ENCODE peak calls at places on chromosomes 12 and 14, in five cellular contexts. One of them, this sample, is unnamed.

GRCh38 chr12:62865860-62866407 is 69.0 kb downstream of the PPM1H start:
- DNase-seq in ovary: no peak
- DNase-seq in uterus: no peak
- DNase-seq in adrenal gland: no peak
- DNase-seq in transverse colon: no peak
- DNase-seq in this sample: no peak

GRCh38 chr14:89294060-89294459 is 123.0 kb downstream of the FOXN3 start:
- DNase-seq in ovary: no peak
- DNase-seq in uterus: no peak
- DNase-seq in adrenal gland: peak
- DNase-seq in transverse colon: no peak
- DNase-seq in this sample: peak

GRCh38 chr12:132343294-132343972 is 14.0 kb upstream of the GALNT9 start:
- DNase-seq in ovary: no peak
- DNase-seq in uterus: no peak
- DNase-seq in adrenal gland: no peak
- DNase-seq in transverse colon: peak
- DNase-seq in this sample: no peak

GRCh38 chr14:80872645-80873044 is 68.9 kb downstream of the CEP128 start:
- DNase-seq in ovary: no peak
- DNase-seq in uterus: no peak
- DNase-seq in adrenal gland: no peak
- DNase-seq in transverse colon: no peak
- DNase-seq in this sample: no peak

GRCh38 chr12:111180830-111181726 is 187.8 kb downstream of the PHETA1 start:
- DNase-seq in ovary: peak
- DNase-seq in uterus: peak
- DNase-seq in adrenal gland: peak
- DNase-seq in transverse colon: peak
- DNase-seq in this sample: peak

GRCh38 chr14:61355892-61356325 is 34.5 kb downstream of the PRKCH start:
- DNase-seq in ovary: no peak
- DNase-seq in uterus: peak
- DNase-seq in adrenal gland: peak
- DNase-seq in transverse colon: no peak
- DNase-seq in this sample: peak

GRCh38 chr12:106080111-106080732 is 58.5 kb downstream of the NUAK1 start:
- DNase-seq in ovary: no peak
- DNase-seq in uterus: no peak
- DNase-seq in adrenal gland: no peak
- DNase-seq in transverse colon: no peak
- DNase-seq in this sample: no peak

GRCh38 chr12:108806350-108806749 is 51.0 kb downstream of the SSH1 start:
- DNase-seq in ovary: no peak
- DNase-seq in uterus: no peak
- DNase-seq in adrenal gland: no peak
- DNase-seq in transverse colon: no peak
- DNase-seq in this sample: no peak

DNA sequence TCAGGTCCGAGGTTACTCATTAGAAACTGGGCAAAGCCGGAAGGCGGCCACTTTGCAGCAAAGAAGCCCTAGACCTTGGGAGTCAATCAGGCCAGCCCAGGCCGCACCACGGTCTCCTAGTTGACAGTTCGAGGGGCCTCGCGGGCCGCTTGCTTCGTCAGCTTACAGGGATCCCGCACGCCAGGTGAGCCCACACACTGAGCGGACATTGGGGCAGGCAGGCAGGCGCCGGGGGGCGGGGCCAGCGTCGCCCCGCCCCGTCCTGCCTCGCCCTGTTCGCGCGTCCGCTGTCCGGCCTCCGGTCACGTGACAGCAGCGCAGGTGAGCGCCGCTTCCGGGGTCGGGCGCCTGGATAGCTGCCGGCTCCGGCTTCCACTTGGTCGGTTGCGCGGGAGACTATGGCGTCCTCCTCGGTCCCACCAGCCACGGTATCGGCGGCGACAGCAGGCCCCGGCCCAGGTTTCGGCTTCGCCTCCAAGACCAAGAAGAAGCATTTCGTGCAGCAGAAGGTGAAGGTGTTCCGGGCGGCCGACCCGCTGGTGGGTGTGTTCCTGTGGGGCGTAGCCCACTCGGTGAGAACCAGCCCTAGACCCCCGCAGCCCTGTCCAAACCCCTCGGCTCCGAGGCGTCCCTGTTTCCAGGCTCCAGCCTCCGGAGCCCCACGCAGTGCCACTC is at the start of gene PIP4K2C:
- DNase-seq in ovary: peak
- DNase-seq in uterus: peak
- DNase-seq in adrenal gland: peak
- DNase-seq in transverse colon: peak
- DNase-seq in this sample: peak
- TF ChIP-seq POLR2A in ovary: no peak
- TF ChIP-seq POLR2A in uterus: peak
- TF ChIP-seq POLR2A in adrenal gland: peak
- TF ChIP-seq POLR2A in transverse colon: peak
- TF ChIP-seq POLR2A in this sample: peak

DNA sequence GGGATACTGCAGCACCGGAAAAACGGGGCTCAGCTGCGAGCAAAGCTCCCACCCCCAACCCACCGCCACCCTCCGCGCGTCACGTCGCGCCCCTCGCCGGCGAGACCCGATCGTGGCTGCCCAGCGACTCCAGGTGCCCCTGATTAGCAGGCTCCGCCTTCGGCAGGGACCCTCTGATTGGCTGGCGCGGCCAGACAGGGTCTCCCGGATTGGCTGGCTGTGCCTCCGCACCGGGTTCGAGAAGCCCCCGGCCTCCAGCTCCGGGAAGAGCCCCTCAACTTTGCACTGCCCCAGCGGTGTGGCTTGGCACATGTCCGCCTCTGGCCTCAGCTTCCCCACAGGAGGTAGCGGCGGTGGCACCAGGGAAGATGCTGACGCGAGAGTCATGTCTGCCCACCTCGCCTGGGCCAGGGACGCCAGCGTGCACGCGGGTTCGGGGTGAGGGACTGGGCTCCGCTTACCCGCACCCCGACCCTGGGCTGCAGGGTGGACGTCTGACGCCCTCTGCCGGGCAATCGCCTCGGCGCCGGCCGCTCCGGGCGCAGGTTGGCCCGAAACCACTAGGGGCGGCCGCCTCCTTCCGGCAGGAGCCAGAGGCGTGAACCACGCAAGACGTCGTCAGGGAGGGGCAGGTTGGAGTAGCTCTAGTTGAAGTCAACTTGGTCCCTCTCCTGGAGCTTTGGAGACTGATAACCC is 496 bp upstream of the RHOF start:
- DNase-seq in ovary: peak
- DNase-seq in uterus: peak
- DNase-seq in adrenal gland: peak
- DNase-seq in transverse colon: peak
- DNase-seq in this sample: peak
- TF ChIP-seq POLR2A in ovary: peak
- TF ChIP-seq POLR2A in uterus: peak
- TF ChIP-seq POLR2A in adrenal gland: peak
- TF ChIP-seq POLR2A in transverse colon: peak
- TF ChIP-seq POLR2A in this sample: no peak

GRCh38 chr12:55743131-55743921 is 404 bp downstream of the GDF11 start:
- DNase-seq in ovary: peak
- DNase-seq in uterus: peak
- DNase-seq in adrenal gland: peak
- DNase-seq in transverse colon: peak
- DNase-seq in this sample: peak
- TF ChIP-seq POLR2A in ovary: no peak
- TF ChIP-seq POLR2A in uterus: peak
- TF ChIP-seq POLR2A in adrenal gland: peak
- TF ChIP-seq POLR2A in transverse colon: no peak
- TF ChIP-seq POLR2A in this sample: no peak

GRCh38 chr12:113185180-113186032 is at the start of the genes DDX54 and RITA1:
- DNase-seq in ovary: peak
- DNase-seq in uterus: peak
- DNase-seq in adrenal gland: peak
- DNase-seq in transverse colon: peak
- DNase-seq in this sample: peak
- TF ChIP-seq POLR2A in ovary: peak
- TF ChIP-seq POLR2A in uterus: peak
- TF ChIP-seq POLR2A in adrenal gland: peak
- TF ChIP-seq POLR2A in transverse colon: peak
- TF ChIP-seq POLR2A in this sample: no peak

DNA sequence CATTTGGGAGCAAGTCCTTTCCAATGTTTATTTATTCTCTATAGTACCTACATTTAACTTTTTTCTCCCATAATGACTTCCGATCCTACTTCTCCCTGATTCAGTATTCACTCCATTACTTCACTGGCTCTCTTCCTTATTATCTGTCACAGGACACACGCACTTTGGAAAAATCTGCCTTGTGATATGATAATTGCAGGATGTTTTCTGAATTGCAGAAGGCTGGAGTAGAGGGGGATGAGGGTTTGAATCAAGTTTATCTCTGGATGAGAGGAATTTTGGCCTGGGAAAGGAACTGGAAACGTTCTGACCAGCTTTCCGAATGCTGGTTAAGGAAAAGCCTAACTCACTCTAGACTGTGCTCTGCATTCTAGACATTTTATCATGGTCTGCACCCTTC is 75.0 kb downstream of the HMGA2 start:
- DNase-seq in ovary: no peak
- DNase-seq in uterus: no peak
- DNase-seq in adrenal gland: no peak
- DNase-seq in transverse colon: no peak
- DNase-seq in this sample: no peak
- TF ChIP-seq POLR2A in ovary: no peak
- TF ChIP-seq POLR2A in uterus: no peak
- TF ChIP-seq POLR2A in adrenal gland: no peak
- TF ChIP-seq POLR2A in transverse colon: no peak
- TF ChIP-seq POLR2A in this sample: no peak

GRCh38 chr14:33564774-33565630 is 385.9 kb downstream of the EGLN3 start:
- DNase-seq in ovary: no peak
- DNase-seq in uterus: no peak
- DNase-seq in adrenal gland: no peak
- DNase-seq in transverse colon: no peak
- DNase-seq in this sample: no peak
- TF ChIP-seq POLR2A in ovary: no peak
- TF ChIP-seq POLR2A in uterus: no peak
- TF ChIP-seq POLR2A in adrenal gland: no peak
- TF ChIP-seq POLR2A in transverse colon: no peak
- TF ChIP-seq POLR2A in this sample: no peak

GRCh38 chr14:74219277-74219676 is 20.0 kb upstream of the VSX2 start:
- DNase-seq in ovary: no peak
- DNase-seq in uterus: no peak
- DNase-seq in adrenal gland: no peak
- DNase-seq in transverse colon: no peak
- DNase-seq in this sample: no peak
- TF ChIP-seq POLR2A in ovary: no peak
- TF ChIP-seq POLR2A in uterus: no peak
- TF ChIP-seq POLR2A in adrenal gland: no peak
- TF ChIP-seq POLR2A in transverse colon: no peak
- TF ChIP-seq POLR2A in this sample: no peak

DNA sequence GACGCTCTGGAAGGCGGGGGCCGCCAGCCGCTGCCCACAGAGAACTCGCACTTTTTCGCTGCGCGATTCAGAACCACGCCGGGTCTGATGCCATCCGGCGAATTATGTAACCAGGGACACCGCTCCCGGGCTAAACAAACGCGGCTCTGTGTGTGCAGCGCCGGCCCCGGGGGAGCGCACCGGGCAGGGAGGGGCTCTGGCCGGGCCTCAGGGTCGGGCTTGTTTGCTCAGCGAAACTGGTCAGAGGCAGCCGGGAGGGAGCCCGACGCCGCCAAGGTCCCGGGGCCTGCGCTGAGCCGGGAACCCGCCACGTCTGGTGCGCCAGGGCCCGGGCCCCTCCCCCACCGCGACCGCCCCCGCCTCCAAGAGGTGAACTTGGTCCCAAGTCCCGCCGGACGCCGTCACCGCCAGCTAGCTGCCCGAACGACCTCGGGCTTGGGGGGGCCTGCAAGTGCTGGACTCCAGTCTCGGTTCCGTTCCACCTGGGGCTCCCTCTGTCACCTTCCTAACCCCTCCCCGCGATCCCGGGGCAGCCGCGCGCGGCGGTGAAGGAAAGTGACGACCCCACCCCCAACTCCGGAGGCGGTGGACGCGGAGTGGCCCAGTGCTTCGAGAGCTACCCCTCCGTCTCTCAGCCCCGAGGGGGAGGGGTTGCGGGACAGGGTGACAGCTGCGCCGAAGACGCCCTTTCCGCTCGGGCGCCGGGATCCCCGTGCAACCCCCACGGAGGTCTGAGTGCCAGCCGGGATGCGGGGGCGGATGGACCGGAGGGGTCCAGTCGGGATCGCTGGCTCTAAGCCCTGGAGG is 848 bp downstream of the CTDSP2 start:
- DNase-seq in ovary: peak
- DNase-seq in uterus: peak
- DNase-seq in adrenal gland: peak
- DNase-seq in transverse colon: peak
- DNase-seq in this sample: peak
- TF ChIP-seq POLR2A in ovary: no peak
- TF ChIP-seq POLR2A in uterus: peak
- TF ChIP-seq POLR2A in adrenal gland: peak
- TF ChIP-seq POLR2A in transverse colon: peak
- TF ChIP-seq POLR2A in this sample: no peak

GRCh38 chr12:50218386-50218785 is 51.2 kb upstream of the CERS5 start:
- DNase-seq in ovary: no peak
- DNase-seq in uterus: no peak
- DNase-seq in adrenal gland: no peak
- DNase-seq in transverse colon: no peak
- DNase-seq in this sample: no peak

GRCh38 chr12:50220357-50221061 is 53.3 kb upstream of the CERS5 start:
- DNase-seq in ovary: no peak
- DNase-seq in uterus: no peak
- DNase-seq in adrenal gland: peak
- DNase-seq in transverse colon: no peak
- DNase-seq in this sample: no peak

GRCh38 chr12:50221228-50222008 is 54.2 kb upstream of the CERS5 start:
- DNase-seq in ovary: no peak
- DNase-seq in uterus: peak
- DNase-seq in adrenal gland: peak
- DNase-seq in transverse colon: no peak
- DNase-seq in this sample: no peak

GRCh38 chr12:50217202-50217601 is 50.0 kb upstream of the CERS5 start:
- DNase-seq in ovary: no peak
- DNase-seq in uterus: no peak
- DNase-seq in adrenal gland: no peak
- DNase-seq in transverse colon: no peak
- DNase-seq in this sample: no peak

DNA sequence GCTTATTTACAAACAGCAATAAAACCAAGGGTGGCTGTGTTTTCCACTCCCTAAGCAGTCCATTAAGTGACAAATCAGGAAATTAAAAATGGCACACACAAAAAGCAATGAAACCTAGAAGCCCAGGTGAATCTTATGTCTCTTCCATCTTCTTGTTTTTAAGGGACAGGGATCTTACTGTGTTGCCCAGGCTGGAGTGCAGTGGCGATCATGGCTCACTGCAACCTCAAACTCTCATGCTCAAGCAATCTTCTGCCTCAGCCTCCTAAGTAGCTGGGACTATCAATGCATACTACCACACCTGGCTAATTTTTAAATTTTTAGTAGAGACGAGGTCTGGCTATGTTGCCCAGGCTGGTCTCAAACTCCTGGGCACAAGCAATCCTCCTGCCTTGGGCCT is 52.4 kb upstream of the CERS5 start:
- DNase-seq in ovary: no peak
- DNase-seq in uterus: no peak
- DNase-seq in adrenal gland: no peak
- DNase-seq in transverse colon: no peak
- DNase-seq in this sample: no peak
- TF ChIP-seq POLR2A in ovary: no peak
- TF ChIP-seq POLR2A in uterus: no peak
- TF ChIP-seq POLR2A in adrenal gland: no peak
- TF ChIP-seq POLR2A in transverse colon: no peak
- TF ChIP-seq POLR2A in this sample: no peak